ENCODE peak calls at places on chromosomes 3 and 15, in six cellular contexts. A is Right ventricle myocardium superior; O is H9; X is activated effector memory CD4-positive, alpha-beta T cell treated with Interleukin-2 at 50 U/mL for 16 hours; J is SJSA1; C is D341Med. E is an unnamed sample.
A peak's percentile ranks its signal among the peaks of the same experiment; 100 is the strongest.

GRCh38 chr3:115469649-115470048 is 153.7 kb upstream of the GAP43 start:
- DNase-seq in A (no peak), O (no peak), X (no peak), J (no peak), C (no peak), E (no peak)

GRCh38 chr15:29682781-29683180 is 139.5 kb downstream of the TJP1 start:
- DNase-seq in A (no peak), O (no peak), X (no peak), J (no peak), C (no peak), E (no peak)

GRCh38 chr3:152243301-152243711 is 25.4 kb upstream of the MBNL1 start:
- DNase-seq in A (no peak), O (no peak), X (no peak), J (no peak), C (no peak), E (no peak)

GRCh38 chr3:190076601-190077444 is 43.9 kb downstream of the P3H2 start:
- DNase-seq in A (no peak), O (no peak), X (no peak), J (peak; percentile 93), C (peak; percentile 25), E (peak; percentile 54)

GRCh38 chr3:45027406-45027805 is 1.3 kb downstream of the CLEC3B start:
- DNase-seq in A (no peak), O (no peak), X (no peak), J (no peak), C (no peak), E (no peak)

GRCh38 chr3:120928991-120929390 is 21.0 kb downstream of the STXBP5L start:
- DNase-seq in A (no peak), O (no peak), X (no peak), J (no peak), C (no peak), E (no peak)

GRCh38 chr15:59647085-59647484 is 10.2 kb downstream of the GTF2A2 start:
- DNase-seq in A (no peak), O (no peak), X (no peak), J (no peak), C (no peak), E (no peak)

GRCh38 chr15:92883643-92884458 is 16.3 kb upstream of the CHD2 start:
- DNase-seq in A (no peak), O (no peak), X (no peak), J (no peak), C (no peak), E (peak; percentile 57)

GRCh38 chr3:52047295-52047960 is 8.9 kb downstream of the DUSP7 start:
- DNase-seq in A (no peak), O (no peak), X (no peak), J (no peak), C (peak; percentile 54), E (no peak)

GRCh38 chr15:99115300-99116215 is 10.7 kb downstream of the SYNM start:
- DNase-seq in A (no peak), O (no peak), X (no peak), J (no peak), C (no peak), E (no peak)

GRCh38 chr3:195147649-195148121 is 123.3 kb downstream of the XXYLT1 start:
- DNase-seq in A (peak; percentile 76), O (no peak), X (no peak), J (no peak), C (no peak), E (no peak)

GRCh38 chr3:115548611-115549010 is 74.7 kb upstream of the GAP43 start:
- DNase-seq in A (no peak), O (no peak), X (no peak), J (no peak), C (no peak), E (no peak)

GRCh38 chr3:194135516-194135805 is 487 bp upstream of the HES1 start:
- DNase-seq in A (no peak), O (no peak), X (no peak), J (no peak), C (no peak), E (no peak)

E was measured in SW 1271.